ENCODE peak calls at places on chromosome 15, in six cellular contexts. One of them, this sample, is unnamed.

GRCh38 chr15:88686166-88686565 is 47.4 kb downstream of the ISG20 start:
- DNase-seq in omental fat pad: no peak
- DNase-seq in neuronal stem cell: no peak
- DNase-seq in kidney glomerular epithelial cell: no peak
- DNase-seq in Ammon's horn: no peak
- DNase-seq in activated CD8-positive, alpha-beta memory T cell treated with anti-CD3 and anti-CD28 coated beads, Interleukin-2, amount 10 ng/mL, durations not matched to agents 7 days and 5 days: no peak
- DNase-seq in this sample: no peak

GRCh38 chr15:62103431-62103830 is 36.7 kb downstream of the C2CD4A start:
- DNase-seq in omental fat pad: no peak
- DNase-seq in neuronal stem cell: no peak
- DNase-seq in kidney glomerular epithelial cell: no peak
- DNase-seq in Ammon's horn: no peak
- DNase-seq in activated CD8-positive, alpha-beta memory T cell treated with anti-CD3 and anti-CD28 coated beads, Interleukin-2, amount 10 ng/mL, durations not matched to agents 7 days and 5 days: no peak
- DNase-seq in this sample: no peak

GRCh38 chr15:48897144-48897814 is 19.3 kb downstream of the EID1 start:
- DNase-seq in omental fat pad: no peak
- DNase-seq in neuronal stem cell: no peak
- DNase-seq in kidney glomerular epithelial cell: no peak
- DNase-seq in Ammon's horn: peak; percentile 50
- DNase-seq in activated CD8-positive, alpha-beta memory T cell treated with anti-CD3 and anti-CD28 coated beads, Interleukin-2, amount 10 ng/mL, durations not matched to agents 7 days and 5 days: no peak
- DNase-seq in this sample: no peak

GRCh38 chr15:85414495-85414894 is 34.1 kb downstream of the AKAP13 start:
- DNase-seq in omental fat pad: no peak
- DNase-seq in neuronal stem cell: no peak
- DNase-seq in kidney glomerular epithelial cell: no peak
- DNase-seq in Ammon's horn: peak; percentile 19
- DNase-seq in activated CD8-positive, alpha-beta memory T cell treated with anti-CD3 and anti-CD28 coated beads, Interleukin-2, amount 10 ng/mL, durations not matched to agents 7 days and 5 days: no peak
- DNase-seq in this sample: no peak

GRCh38 chr15:28273468-28273867 is 48.5 kb downstream of the HERC2 start:
- DNase-seq in omental fat pad: no peak
- DNase-seq in neuronal stem cell: peak; percentile 9
- DNase-seq in kidney glomerular epithelial cell: no peak
- DNase-seq in Ammon's horn: no peak
- DNase-seq in activated CD8-positive, alpha-beta memory T cell treated with anti-CD3 and anti-CD28 coated beads, Interleukin-2, amount 10 ng/mL, durations not matched to agents 7 days and 5 days: no peak
- DNase-seq in this sample: peak; percentile 36

GRCh38 chr15:99618941-99619411 is 53.2 kb downstream of the MEF2A start:
- DNase-seq in omental fat pad: no peak
- DNase-seq in neuronal stem cell: no peak
- DNase-seq in kidney glomerular epithelial cell: no peak
- DNase-seq in Ammon's horn: no peak
- DNase-seq in activated CD8-positive, alpha-beta memory T cell treated with anti-CD3 and anti-CD28 coated beads, Interleukin-2, amount 10 ng/mL, durations not matched to agents 7 days and 5 days: no peak
- DNase-seq in this sample: no peak

GRCh38 chr15:35979608-35980007 is 433.6 kb upstream of the DPH6 start:
- DNase-seq in omental fat pad: no peak
- DNase-seq in neuronal stem cell: no peak
- DNase-seq in kidney glomerular epithelial cell: no peak
- DNase-seq in Ammon's horn: no peak
- DNase-seq in activated CD8-positive, alpha-beta memory T cell treated with anti-CD3 and anti-CD28 coated beads, Interleukin-2, amount 10 ng/mL, durations not matched to agents 7 days and 5 days: no peak
- DNase-seq in this sample: no peak

GRCh38 chr15:61684749-61685467 is 375.3 kb downstream of the VPS13C start:
- DNase-seq in omental fat pad: no peak
- DNase-seq in neuronal stem cell: no peak
- DNase-seq in kidney glomerular epithelial cell: no peak
- DNase-seq in Ammon's horn: no peak
- DNase-seq in activated CD8-positive, alpha-beta memory T cell treated with anti-CD3 and anti-CD28 coated beads, Interleukin-2, amount 10 ng/mL, durations not matched to agents 7 days and 5 days: no peak
- DNase-seq in this sample: no peak

GRCh38 chr15:44193651-44194396 is 1.2 kb downstream of the FRMD5 start:
- DNase-seq in omental fat pad: no peak
- DNase-seq in neuronal stem cell: peak; percentile 11
- DNase-seq in kidney glomerular epithelial cell: peak; percentile 71
- DNase-seq in Ammon's horn: peak; percentile 75
- DNase-seq in activated CD8-positive, alpha-beta memory T cell treated with anti-CD3 and anti-CD28 coated beads, Interleukin-2, amount 10 ng/mL, durations not matched to agents 7 days and 5 days: no peak
- DNase-seq in this sample: peak; percentile 66

This sample was measured in G401.